ENCODE peak calls at places on chromosomes 5 and 9, in nine cellular contexts. One of them, this sample, is unnamed. For H3K79me2, the result is how much of the 10 kb centered on the place peaks cover.

GRCh38 chr9:125889122-125889523 is 141.9 kb downstream of the PBX3 start:
- DNase-seq in OCI-LY7: no peak
- DNase-seq in PC-3: no peak
- DNase-seq in GM23248: peak
- DNase-seq in hepatocyte: peak
- DNase-seq in SK-N-SH: peak
- DNase-seq in HCT116: no peak
- DNase-seq in MM.1S: no peak
- DNase-seq in neural progenitor cell: peak
- DNase-seq in this sample: no peak

GRCh38 chr5:9348296-9348996 is 197.4 kb downstream of the SEMA5A start:
- DNase-seq in SK-N-SH: peak
- DNase-seq in hepatocyte: no peak
- DNase-seq in PC-3: peak
- DNase-seq in MM.1S: no peak
- DNase-seq in HCT116: no peak
- DNase-seq in GM23248: peak
- DNase-seq in neural progenitor cell: no peak
- DNase-seq in OCI-LY7: no peak
- DNase-seq in this sample: no peak

GRCh38 chr9:124164800-124165199 is 92.9 kb upstream of the NEK6 start:
- DNase-seq in MM.1S: no peak
- DNase-seq in GM23248: no peak
- DNase-seq in SK-N-SH: no peak
- DNase-seq in neural progenitor cell: no peak
- DNase-seq in HCT116: no peak
- DNase-seq in hepatocyte: no peak
- DNase-seq in OCI-LY7: no peak
- DNase-seq in PC-3: no peak
- DNase-seq in this sample: no peak

GRCh38 chr5:178642351-178642909 is 15.6 kb upstream of the CLK4 start:
- DNase-seq in hepatocyte: peak
- DNase-seq in neural progenitor cell: no peak
- DNase-seq in PC-3: peak
- DNase-seq in OCI-LY7: no peak
- DNase-seq in GM23248: peak
- DNase-seq in HCT116: no peak
- DNase-seq in MM.1S: no peak
- DNase-seq in SK-N-SH: peak
- DNase-seq in this sample: no peak

GRCh38 chr9:96655198-96655851 is at the start of gene PRXL2C:
- DNase-seq in GM23248: peak
- DNase-seq in hepatocyte: peak
- DNase-seq in PC-3: peak
- DNase-seq in neural progenitor cell: no peak
- DNase-seq in HCT116: no peak
- DNase-seq in SK-N-SH: peak
- DNase-seq in MM.1S: peak
- DNase-seq in OCI-LY7: no peak
- DNase-seq in this sample: peak

GRCh38 chr5:133317558-133317957 is 265.7 kb downstream of the HSPA4 start:
- DNase-seq in OCI-LY7: peak
- DNase-seq in HCT116: no peak
- DNase-seq in PC-3: no peak
- DNase-seq in hepatocyte: no peak
- DNase-seq in MM.1S: no peak
- DNase-seq in GM23248: peak
- DNase-seq in SK-N-SH: no peak
- DNase-seq in neural progenitor cell: peak
- DNase-seq in this sample: no peak

GRCh38 chr9:16267336-16268036 is 603.0 kb downstream of the BNC2 start:
- DNase-seq in hepatocyte: peak
- DNase-seq in GM23248: peak
- DNase-seq in OCI-LY7: no peak
- DNase-seq in SK-N-SH: peak
- DNase-seq in MM.1S: peak
- DNase-seq in HCT116: no peak
- DNase-seq in neural progenitor cell: no peak
- DNase-seq in PC-3: peak
- DNase-seq in this sample: no peak

GRCh38 chr5:128196791-128197190 is 113.2 kb downstream of the SLC12A2 start:
- DNase-seq in neural progenitor cell: no peak
- DNase-seq in HCT116: no peak
- DNase-seq in PC-3: no peak
- DNase-seq in MM.1S: no peak
- DNase-seq in OCI-LY7: no peak
- DNase-seq in hepatocyte: peak
- DNase-seq in GM23248: no peak
- DNase-seq in SK-N-SH: no peak
- DNase-seq in this sample: no peak

GRCh38 chr5:5667136-5667554 is 244.7 kb downstream of the ICE1 start:
- DNase-seq in SK-N-SH: peak
- DNase-seq in HCT116: no peak
- DNase-seq in PC-3: peak
- DNase-seq in OCI-LY7: no peak
- DNase-seq in MM.1S: no peak
- DNase-seq in GM23248: no peak
- DNase-seq in neural progenitor cell: no peak
- DNase-seq in hepatocyte: no peak
- DNase-seq in this sample: no peak

GRCh38 chr5:21219966-21220365 is 1232.0 kb upstream of the CDH18 start:
- DNase-seq in GM23248: no peak
- DNase-seq in hepatocyte: no peak
- DNase-seq in neural progenitor cell: no peak
- DNase-seq in HCT116: no peak
- DNase-seq in SK-N-SH: peak
- DNase-seq in MM.1S: no peak
- DNase-seq in OCI-LY7: no peak
- DNase-seq in PC-3: no peak
- DNase-seq in this sample: no peak

GRCh38 chr9:117000834-117001233 is 313.7 kb downstream of the TRIM32 start:
- DNase-seq in SK-N-SH: no peak
- DNase-seq in neural progenitor cell: no peak
- DNase-seq in OCI-LY7: no peak
- DNase-seq in MM.1S: no peak
- DNase-seq in PC-3: no peak
- DNase-seq in hepatocyte: no peak
- DNase-seq in GM23248: no peak
- DNase-seq in HCT116: no peak
- DNase-seq in this sample: no peak
- TF ChIP-seq EZH2phosphoT487 in SK-N-SH: no peak
- TF ChIP-seq EZH2phosphoT487 in neural progenitor cell: no peak
- TF ChIP-seq EZH2phosphoT487 in OCI-LY7: no peak
- TF ChIP-seq EZH2phosphoT487 in MM.1S: no peak
- TF ChIP-seq EZH2phosphoT487 in PC-3: no peak
- TF ChIP-seq EZH2phosphoT487 in hepatocyte: no peak
- TF ChIP-seq EZH2phosphoT487 in GM23248: no peak
- TF ChIP-seq EZH2phosphoT487 in HCT116: no peak
- TF ChIP-seq EZH2phosphoT487 in this sample: no peak

GRCh38 chr5:59021837-59022514 is 439.1 kb downstream of the RAB3C start:
- DNase-seq in PC-3: peak
- DNase-seq in HCT116: no peak
- DNase-seq in neural progenitor cell: no peak
- DNase-seq in OCI-LY7: no peak
- DNase-seq in hepatocyte: no peak
- DNase-seq in MM.1S: no peak
- DNase-seq in SK-N-SH: no peak
- DNase-seq in GM23248: no peak
- DNase-seq in this sample: no peak
- H3K79me2 ChIP-seq in PC-3: under half
- H3K79me2 ChIP-seq in HCT116: under half
- H3K79me2 ChIP-seq in neural progenitor cell: under half
- H3K79me2 ChIP-seq in OCI-LY7: under half
- H3K79me2 ChIP-seq in hepatocyte: half or more
- H3K79me2 ChIP-seq in MM.1S: under half
- H3K79me2 ChIP-seq in SK-N-SH: under half
- H3K79me2 ChIP-seq in GM23248: half or more
- H3K79me2 ChIP-seq in this sample: under half

GRCh38 chr5:77138981-77139380 is 51.9 kb upstream of the ZBED3 start:
- DNase-seq in OCI-LY7: no peak
- DNase-seq in SK-N-SH: peak
- DNase-seq in MM.1S: no peak
- DNase-seq in PC-3: no peak
- DNase-seq in HCT116: no peak
- DNase-seq in neural progenitor cell: peak
- DNase-seq in GM23248: peak
- DNase-seq in hepatocyte: peak
- DNase-seq in this sample: no peak

GRCh38 chr5:77129386-77129785 is 42.3 kb upstream of the ZBED3 start:
- DNase-seq in OCI-LY7: peak
- DNase-seq in PC-3: peak
- DNase-seq in MM.1S: no peak
- DNase-seq in SK-N-SH: peak
- DNase-seq in GM23248: peak
- DNase-seq in hepatocyte: peak
- DNase-seq in HCT116: peak
- DNase-seq in neural progenitor cell: peak
- DNase-seq in this sample: peak

GRCh38 chr5:77128411-77129061 is 41.5 kb upstream of the ZBED3 start:
- DNase-seq in GM23248: no peak
- DNase-seq in SK-N-SH: no peak
- DNase-seq in PC-3: no peak
- DNase-seq in MM.1S: no peak
- DNase-seq in HCT116: no peak
- DNase-seq in hepatocyte: no peak
- DNase-seq in neural progenitor cell: no peak
- DNase-seq in OCI-LY7: no peak
- DNase-seq in this sample: no peak

DNA sequence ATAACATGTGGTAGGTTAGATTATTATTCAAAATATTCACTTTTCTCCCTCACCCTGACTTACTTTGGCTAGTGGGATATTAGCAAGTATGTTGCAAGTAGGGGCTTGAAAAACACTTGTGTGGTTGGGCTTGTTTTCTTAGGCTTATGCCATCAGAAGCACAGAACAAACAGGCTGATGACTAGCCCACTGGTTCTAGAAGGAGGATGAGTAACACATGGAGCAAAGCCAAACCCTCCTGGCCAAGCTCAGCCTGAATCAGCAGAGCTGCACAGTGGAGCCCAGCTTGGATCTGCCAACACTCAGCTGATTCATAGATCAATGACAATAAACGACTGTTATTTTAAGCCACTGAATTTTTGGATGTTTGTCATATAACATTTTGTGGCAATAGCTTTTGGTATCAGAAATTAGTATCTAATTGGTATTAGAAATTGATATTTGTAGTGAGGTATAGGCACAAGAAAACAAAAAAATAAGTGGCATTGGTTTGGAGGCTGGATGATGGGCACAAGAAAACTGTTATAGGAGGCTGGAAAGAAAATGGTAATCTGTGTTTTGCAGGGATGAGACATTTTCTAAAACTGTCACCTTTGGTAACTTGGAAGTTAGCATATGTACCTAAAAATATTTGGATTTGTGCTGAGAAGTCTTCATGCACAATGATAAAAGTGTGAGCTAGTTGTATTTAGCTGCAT is 46.1 kb upstream of the ZBED3 start:
- DNase-seq in OCI-LY7: no peak
- DNase-seq in MM.1S: no peak
- DNase-seq in SK-N-SH: no peak
- DNase-seq in hepatocyte: peak
- DNase-seq in HCT116: peak
- DNase-seq in PC-3: peak
- DNase-seq in neural progenitor cell: no peak
- DNase-seq in GM23248: peak
- DNase-seq in this sample: no peak
- TF ChIP-seq EZH2phosphoT487 in OCI-LY7: no peak
- TF ChIP-seq EZH2phosphoT487 in MM.1S: no peak
- TF ChIP-seq EZH2phosphoT487 in SK-N-SH: no peak
- TF ChIP-seq EZH2phosphoT487 in hepatocyte: no peak
- TF ChIP-seq EZH2phosphoT487 in HCT116: no peak
- TF ChIP-seq EZH2phosphoT487 in PC-3: no peak
- TF ChIP-seq EZH2phosphoT487 in neural progenitor cell: no peak
- TF ChIP-seq EZH2phosphoT487 in GM23248: peak
- TF ChIP-seq EZH2phosphoT487 in this sample: no peak

DNA sequence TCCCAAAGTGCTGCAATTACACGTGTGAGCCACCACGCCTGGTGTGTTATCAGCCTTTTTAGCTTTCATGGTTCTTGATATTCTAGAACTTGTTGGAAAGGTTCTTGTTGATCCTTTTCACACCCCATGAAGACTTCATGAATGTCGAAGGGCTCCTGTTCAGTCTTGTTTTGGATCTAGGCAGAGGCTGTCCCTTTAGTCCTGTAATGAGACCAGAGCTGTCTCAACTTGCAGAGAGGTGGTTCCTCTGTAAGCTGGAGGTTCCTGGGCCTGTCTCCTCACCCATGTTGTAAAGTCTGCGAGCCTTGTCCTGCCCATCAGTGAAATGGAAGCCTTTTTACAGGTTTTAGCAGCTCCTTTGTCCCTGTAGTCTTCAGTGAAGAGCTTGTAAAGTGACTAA is 38.2 kb downstream of the PRRC2B start:
- DNase-seq in SK-N-SH: no peak
- DNase-seq in hepatocyte: no peak
- DNase-seq in OCI-LY7: no peak
- DNase-seq in neural progenitor cell: no peak
- DNase-seq in HCT116: no peak
- DNase-seq in MM.1S: no peak
- DNase-seq in GM23248: no peak
- DNase-seq in PC-3: no peak
- DNase-seq in this sample: no peak
- H3K79me2 ChIP-seq in SK-N-SH: half or more
- H3K79me2 ChIP-seq in hepatocyte: half or more
- H3K79me2 ChIP-seq in OCI-LY7: under half
- H3K79me2 ChIP-seq in neural progenitor cell: half or more
- H3K79me2 ChIP-seq in HCT116: half or more
- H3K79me2 ChIP-seq in MM.1S: half or more
- H3K79me2 ChIP-seq in GM23248: half or more
- H3K79me2 ChIP-seq in PC-3: under half
- H3K79me2 ChIP-seq in this sample: half or more